ENCODE peak calls at places on chromosomes 13 and 19, in nine cellular contexts. J is left ventricle myocardium inferior, Q is cardiac muscle cell, C is psoas muscle, U is neural progenitor cell, S is astrocyte, T is body of pancreas, L is H9, M is heart right ventricle. R is an unnamed sample.
A peak's percentile ranks its signal among the peaks of the same experiment; 100 is the strongest.

GRCh38 chr13:93824286-93824685 is 597.7 kb downstream of the GPC6 start:
- DNase-seq in J (no peak), Q (no peak), C (no peak), U (no peak), S (no peak), T (no peak), L (no peak), M (no peak), R (no peak)

GRCh38 chr19:3324405-3324856 is 42.0 kb upstream of the NFIC start:
- DNase-seq in J (peak; percentile 53), Q (no peak), C (peak; percentile 63), U (peak; percentile 36), S (no peak), T (peak; percentile 74), L (peak; percentile 73), M (no peak), R (no peak)

GRCh38 chr13:54733639-54734038 is 1705.0 kb downstream of the OLFM4 start:
- DNase-seq in J (no peak), Q (peak; percentile 24), C (no peak), U (peak; percentile 60), S (no peak), T (no peak), L (peak; percentile 49), M (no peak), R (no peak)

GRCh38 chr13:37492741-37493514 is 105.6 kb downstream of the POSTN start:
- DNase-seq in J (no peak), Q (peak; percentile 4), C (no peak), U (no peak), S (peak; percentile 98), T (no peak), L (no peak), M (no peak), R (no peak)

GRCh38 chr13:53012707-53013106 is 15.9 kb upstream of the OLFM4 start:
- DNase-seq in J (no peak), Q (no peak), C (no peak), U (no peak), S (no peak), T (no peak), L (no peak), M (no peak), R (no peak)

GRCh38 chr19:12669272-12670158 is 2.9 kb downstream of the WDR83 start:
- DNase-seq in J (peak; percentile 78), Q (peak; percentile 85), C (peak; percentile 79), U (peak; percentile 86), S (peak; percentile 83), T (peak; percentile 81), L (peak; percentile 75), M (peak; percentile 80), R (peak; percentile 86)

GRCh38 chr13:82850644-82851043 is 1031.6 kb downstream of the SLITRK1 start:
- DNase-seq in J (no peak), Q (no peak), C (no peak), U (no peak), S (no peak), T (no peak), L (no peak), M (no peak), R (no peak)

GRCh38 chr19:39296055-39296645 is at the start of gene IFNL1:
- DNase-seq in J (no peak), Q (no peak), C (no peak), U (no peak), S (no peak), T (no peak), L (no peak), M (no peak), R (no peak)

GRCh38 chr19:16323532-16323931 is 1.1 kb upstream of the KLF2 start:
- DNase-seq in J (no peak), Q (no peak), C (no peak), U (no peak), S (no peak), T (no peak), L (no peak), M (no peak), R (no peak)

GRCh38 chr13:103671547-103671946 is 605.3 kb upstream of the SLC10A2 start:
- DNase-seq in J (no peak), Q (no peak), C (no peak), U (no peak), S (no peak), T (no peak), L (no peak), M (no peak), R (no peak)

GRCh38 chr19:45819769-45820168 is 4.7 kb upstream of the RSPH6A start:
- DNase-seq in J (no peak), Q (no peak), C (no peak), U (no peak), S (no peak), T (no peak), L (no peak), M (no peak), R (no peak)

GRCh38 chr13:18714889-18715288 is 466.7 kb downstream of the TUBA3C start:
- DNase-seq in J (no peak), Q (no peak), C (no peak), U (no peak), S (no peak), T (no peak), L (no peak), M (no peak), R (no peak)

GRCh38 chr19:19062454-19063182 is 1.2 kb upstream of the SLC25A42 start:
- DNase-seq in J (no peak), Q (no peak), C (no peak), U (no peak), S (peak; percentile 41), T (no peak), L (no peak), M (no peak), R (no peak)

GRCh38 chr19:610071-610800 is 20.6 kb downstream of the HCN2 start:
- DNase-seq in J (no peak), Q (no peak), C (no peak), U (no peak), S (no peak), T (no peak), L (no peak), M (no peak), R (no peak)
- H3K27ac ChIP-seq in J (peak overlapping the region; percentile 67), Q (no peak overlapping the region), C (no peak overlapping the region), U (no peak overlapping the region), S (peak overlapping the region; percentile 95), T (no peak overlapping the region), L (no peak overlapping the region), M (peak overlapping the region; percentile 60), R (peak overlapping the region; percentile 35)

GRCh38 chr13:50075619-50076097 is 60.4 kb downstream of the KCNRG start:
- DNase-seq in J (no peak), Q (no peak), C (no peak), U (no peak), S (no peak), T (no peak), L (no peak), M (no peak), R (no peak)

GRCh38 chr13:50073340-50073739 is 58.1 kb downstream of the KCNRG start:
- DNase-seq in J (no peak), Q (no peak), C (no peak), U (no peak), S (no peak), T (no peak), L (no peak), M (no peak), R (no peak)

GRCh38 chr13:50071399-50071798 is 56.2 kb downstream of the KCNRG start:
- DNase-seq in J (no peak), Q (no peak), C (no peak), U (no peak), S (no peak), T (peak; percentile 9), L (no peak), M (no peak), R (no peak)

GRCh38 chr13:50072676-50073075 is 57.4 kb downstream of the KCNRG start:
- DNase-seq in J (no peak), Q (no peak), C (no peak), U (no peak), S (no peak), T (no peak), L (no peak), M (no peak), R (no peak)

DNA sequence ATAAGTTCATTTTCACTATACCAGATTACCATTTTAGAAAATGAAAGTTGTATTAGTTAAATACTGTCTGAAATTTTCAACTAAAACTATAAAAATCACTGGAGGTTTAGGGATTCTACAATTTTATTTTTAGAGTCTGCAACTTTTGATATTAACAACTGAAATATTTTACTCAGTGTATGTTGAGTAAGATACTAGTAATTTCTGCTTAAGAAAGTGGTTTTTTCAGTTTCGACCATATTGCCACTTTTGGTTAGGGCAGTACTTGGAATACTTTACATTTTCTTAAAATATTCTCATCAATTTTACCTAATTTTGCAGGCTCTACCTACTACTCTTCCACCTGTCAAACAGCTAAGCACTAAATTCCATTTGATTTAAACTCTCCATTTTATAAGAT is 59.6 kb downstream of the KCNRG start:
- DNase-seq in J (no peak), Q (no peak), C (no peak), U (no peak), S (no peak), T (no peak), L (no peak), M (no peak), R (no peak)
- TF ChIP-seq CTCF in J (no peak), Q (no peak), C (no peak), U (no peak), S (no peak), T (no peak), L (no peak), M (no peak), R (no peak)

GRCh38 chr13:40540707-40541044 is 125.8 kb downstream of the FOXO1 start:
- DNase-seq in J (no peak), Q (no peak), C (no peak), U (no peak), S (no peak), T (no peak), L (no peak), M (no peak), R (no peak)
- H3K27ac ChIP-seq in J (peak overlapping the region; percentile 43), Q (no peak overlapping the region), C (no peak overlapping the region), U (no peak overlapping the region), S (peak overlapping the region; percentile 62), T (peak overlapping the region; percentile 20), L (no peak overlapping the region), M (peak overlapping the region; percentile 10), R (no peak overlapping the region)

GRCh38 chr13:31967155-31967554 is 64.4 kb upstream of the FRY start:
- DNase-seq in J (no peak), Q (no peak), C (no peak), U (no peak), S (no peak), T (no peak), L (no peak), M (no peak), R (no peak)
- TF ChIP-seq CTCF in J (peak; percentile 24), Q (peak; percentile 5), C (no peak), U (peak; percentile 28), S (no peak), T (peak; percentile 24), L (peak; percentile 50), M (peak; percentile 27), R (no peak)

GRCh38 chr19:36668646-36669045 is 2.0 kb upstream of the ZNF461 start:
- DNase-seq in J (no peak), Q (no peak), C (no peak), U (no peak), S (no peak), T (no peak), L (no peak), M (no peak), R (no peak)

DNA sequence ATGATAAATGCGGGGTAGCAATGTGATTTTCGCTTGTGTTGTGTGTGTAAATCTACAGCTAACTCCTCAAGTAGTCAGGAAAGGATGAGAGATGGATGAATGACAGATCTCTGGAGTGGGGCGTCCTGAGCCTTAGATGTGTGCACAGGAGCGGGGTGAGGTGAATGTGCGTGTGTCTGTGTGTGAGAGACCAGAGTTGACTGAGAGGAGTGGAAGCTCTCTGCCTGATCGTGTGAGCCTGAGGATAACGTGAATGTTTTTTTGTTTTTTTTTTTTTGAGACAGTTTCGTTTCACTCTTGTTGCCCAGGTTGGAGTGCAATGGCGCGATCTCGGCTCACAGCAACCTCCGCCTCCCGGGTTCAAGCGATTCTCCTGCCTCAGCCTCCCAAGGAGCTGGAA is 805 bp downstream of the ZNF461 start:
- DNase-seq in J (no peak), Q (no peak), C (no peak), U (no peak), S (no peak), T (no peak), L (no peak), M (no peak), R (no peak)
- H3K27ac ChIP-seq in J (no peak overlapping the region), Q (peak overlapping the region; percentile 82), C (no peak overlapping the region), U (no peak overlapping the region), S (no peak overlapping the region), T (no peak overlapping the region), L (no peak overlapping the region), M (no peak overlapping the region), R (no peak overlapping the region)

R was measured in right atrium auricular region.